ENCODE peak calls at places on chromosomes 6 and 20, in eight cellular contexts. V is stimulated activated CD4-positive, alpha-beta T cell treated with anti-CD3 and anti-CD28 coated beads, Interleukin-1b, Interleukin-23, amount 100 ng/mL, for 48 hours; R is adipocyte; J is MG63; O is T-helper 1 cell; A is AG09319; Y is cerebellar cortex; F is KBM-7. X is an unnamed sample.

GRCh38 chr6:70398783-70399730 is 14.3 kb upstream of the FAM135A start:
- DNase-seq in V (no peak), R (no peak), J (peak), O (no peak), A (no peak), Y (no peak), F (no peak), X (no peak)

GRCh38 chr6:134431306-134431919 is 113.5 kb upstream of the SGK1 start:
- DNase-seq in V (no peak), R (no peak), J (no peak), O (no peak), A (no peak), Y (no peak), F (no peak), X (no peak)

GRCh38 chr6:12353731-12354130 is 63.6 kb downstream of the EDN1 start:
- DNase-seq in V (no peak), R (peak), J (peak), O (no peak), A (no peak), Y (no peak), F (no peak), X (no peak)

GRCh38 chr6:126873351-126873750 is 245.1 kb upstream of the RSPO3 start:
- DNase-seq in V (no peak), R (peak), J (no peak), O (no peak), A (no peak), Y (no peak), F (no peak), X (no peak)

GRCh38 chr6:117624869-117625481 is 22.7 kb upstream of the GOPC start:
- DNase-seq in V (no peak), R (no peak), J (no peak), O (no peak), A (no peak), Y (no peak), F (peak), X (no peak)

GRCh38 chr6:29655658-29656057 is 1.2 kb upstream of the MOG start:
- DNase-seq in V (no peak), R (no peak), J (no peak), O (no peak), A (no peak), Y (no peak), F (no peak), X (no peak)

GRCh38 chr20:23697947-23698346 is 9.1 kb upstream of the CST4 start:
- DNase-seq in V (no peak), R (no peak), J (no peak), O (no peak), A (no peak), Y (no peak), F (no peak), X (peak)

GRCh38 chr6:72721346-72721745 is 99.5 kb downstream of the KCNQ5 start:
- DNase-seq in V (no peak), R (no peak), J (no peak), O (no peak), A (no peak), Y (no peak), F (no peak), X (no peak)

GRCh38 chr20:41047975-41048305 is 19.3 kb downstream of the TOP1 start:
- DNase-seq in V (no peak), R (peak), J (no peak), O (no peak), A (no peak), Y (no peak), F (peak), X (no peak)

GRCh38 chr6:45684476-45684875 is 306.7 kb upstream of the SUPT3H start:
- DNase-seq in V (no peak), R (no peak), J (no peak), O (no peak), A (no peak), Y (no peak), F (no peak), X (no peak)

GRCh38 chr20:48194578-48194977 is 409.3 kb upstream of the SULF2 start:
- DNase-seq in V (no peak), R (no peak), J (no peak), O (no peak), A (no peak), Y (no peak), F (no peak), X (no peak)

GRCh38 chr6:91276315-91276714 is 689.4 kb upstream of the MAP3K7 start:
- DNase-seq in V (no peak), R (no peak), J (no peak), O (no peak), A (no peak), Y (peak), F (peak), X (no peak)

X was measured in activated CD8-positive, alpha-beta T cell treated with anti-CD3 and anti-CD28 coated beads for 36 hours.